ENCODE peak calls at places on chromosomes 12 and 14, in five cellular contexts. P is uterus, D is endodermal cell, K is cardiac fibroblast, S is fibroblast of the aortic adventitia. V is an unnamed sample.

GRCh38 chr12:31368666-31369361 is 42.9 kb upstream of the SINHCAF start:
- DNase-seq in P (no peak), D (peak), K (peak), S (no peak), V (no peak)

GRCh38 chr12:47651368-47652254 is 54.2 kb downstream of the RPAP3 start:
- DNase-seq in P (peak), D (peak), K (peak), S (peak), V (peak)

GRCh38 chr12:52005903-52006703 is 643 bp upstream of the TAMALIN start:
- DNase-seq in P (no peak), D (peak), K (no peak), S (no peak), V (no peak)

GRCh38 chr14:93800038-93800937 is 12.0 kb upstream of the PRIMA1 start:
- DNase-seq in P (no peak), D (no peak), K (peak), S (no peak), V (no peak)

GRCh38 chr12:8560986-8561385 is 20.3 kb upstream of the CLEC4E start:
- DNase-seq in P (no peak), D (no peak), K (no peak), S (no peak), V (no peak)

GRCh38 chr12:20601668-20602280 is 93.4 kb upstream of the SLCO1C1 start:
- DNase-seq in P (no peak), D (no peak), K (peak), S (peak), V (no peak)

GRCh38 chr12:6039894-6040601 is 84.4 kb downstream of the VWF start:
- DNase-seq in P (peak), D (peak), K (peak), S (peak), V (peak)

GRCh38 chr12:31736472-31736871 is 7.7 kb upstream of the AMN1 start:
- DNase-seq in P (peak), D (no peak), K (peak), S (peak), V (peak)

GRCh38 chr12:77133566-77133965 is 68.2 kb upstream of the E2F7 start:
- DNase-seq in P (no peak), D (peak), K (peak), S (peak), V (peak)

GRCh38 chr14:104245075-104245474 is 106.7 kb downstream of the KIF26A start:
- DNase-seq in P (peak), D (no peak), K (no peak), S (no peak), V (no peak)

GRCh38 chr14:57831981-57832380 is 33.9 kb downstream of the SLC35F4 start:
- DNase-seq in P (no peak), D (peak), K (no peak), S (no peak), V (no peak)

GRCh38 chr12:104971276-104971675 is 13.2 kb upstream of the SLC41A2 start:
- DNase-seq in P (no peak), D (no peak), K (peak), S (no peak), V (no peak)

GRCh38 chr12:14367097-14367661 is 1.7 kb downstream of the ATF7IP start:
- DNase-seq in P (no peak), D (no peak), K (peak), S (peak), V (no peak)

GRCh38 chr14:32825058-32825457 is 113.6 kb upstream of the NPAS3 start:
- DNase-seq in P (no peak), D (no peak), K (no peak), S (no peak), V (no peak)

GRCh38 chr12:98551787-98552186 is 36.4 kb downstream of the TMPO start:
- DNase-seq in P (no peak), D (no peak), K (no peak), S (no peak), V (no peak)

GRCh38 chr12:15212877-15213276 is 8.3 kb downstream of the RERG start:
- DNase-seq in P (no peak), D (no peak), K (no peak), S (no peak), V (no peak)

GRCh38 chr12:46468159-46468558 is 95.6 kb upstream of the SLC38A2 start:
- DNase-seq in P (no peak), D (no peak), K (peak), S (no peak), V (no peak)

GRCh38 chr12:111599459-111600295 is 562 bp upstream of the ATXN2 start:
- DNase-seq in P (peak), D (peak), K (peak), S (peak), V (peak)

GRCh38 chr14:104572668-104573067 is 6.9 kb upstream of the C14orf180 start:
- DNase-seq in P (no peak), D (no peak), K (no peak), S (no peak), V (no peak)

GRCh38 chr12:89160716-89161123 is 191.6 kb downstream of the DUSP6 start:
- DNase-seq in P (peak), D (no peak), K (peak), S (peak), V (peak)

GRCh38 chr14:31204593-31205534 is 2.7 kb downstream of the HECTD1 start:
- DNase-seq in P (no peak), D (no peak), K (no peak), S (no peak), V (no peak)

GRCh38 chr14:32077081-32078029 is at the start of gene ARHGAP5:
- DNase-seq in P (no peak), D (peak), K (peak), S (peak), V (peak)

GRCh38 chr14:24609667-24610344 is at the start of gene GZMH:
- DNase-seq in P (no peak), D (no peak), K (no peak), S (no peak), V (peak)

GRCh38 chr14:56794557-56795283 is 15.6 kb downstream of the OTX2 start:
- DNase-seq in P (no peak), D (peak), K (no peak), S (no peak), V (no peak)

GRCh38 chr14:36070056-36071043 is 106.2 kb downstream of the PTCSC3 start:
- DNase-seq in P (no peak), D (peak), K (peak), S (peak), V (peak)
- TF ChIP-seq CTCF in P (no peak), D (peak), K (peak), S (peak), V (peak)

GRCh38 chr12:122168492-122168891 is 5.5 kb downstream of the IL31 start:
- DNase-seq in P (no peak), D (no peak), K (no peak), S (no peak), V (no peak)

GRCh38 chr12:122171399-122171798 is 2.6 kb downstream of the IL31 start:
- DNase-seq in P (no peak), D (no peak), K (no peak), S (no peak), V (no peak)

GRCh38 chr12:122174155-122174845 is at the start of gene IL31:
- DNase-seq in P (no peak), D (no peak), K (no peak), S (no peak), V (peak)

GRCh38 chr12:122167328-122167925 is 6.6 kb downstream of the IL31 start:
- DNase-seq in P (no peak), D (no peak), K (peak), S (no peak), V (no peak)

GRCh38 chr12:122172262-122172939 is 1.6 kb downstream of the IL31 start:
- DNase-seq in P (no peak), D (no peak), K (no peak), S (no peak), V (no peak)
- TF ChIP-seq CTCF in P (no peak), D (no peak), K (no peak), S (no peak), V (no peak)

DNA sequence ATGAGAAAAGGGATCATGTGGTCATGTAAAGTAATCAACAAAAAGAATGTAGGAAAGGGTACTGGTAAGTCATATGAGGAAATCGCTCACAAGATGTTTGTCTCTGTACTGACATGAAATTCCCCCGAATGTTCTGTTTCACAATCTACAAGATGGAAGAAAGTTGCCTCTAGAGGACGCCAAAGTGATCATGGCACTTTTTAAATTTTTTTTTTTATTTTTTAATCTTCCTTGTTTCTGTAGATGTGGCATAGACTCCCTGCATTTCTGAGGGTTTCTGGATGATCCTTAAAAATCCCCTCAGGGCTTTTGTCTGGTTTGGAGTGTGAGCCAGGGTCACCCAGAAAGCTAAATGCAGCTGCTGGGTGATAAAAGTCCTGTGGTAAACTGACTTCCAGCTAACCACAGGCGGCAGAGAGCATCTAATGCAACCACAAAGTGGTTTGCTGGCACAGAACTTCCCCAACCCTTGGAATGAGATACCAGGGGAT is 393.6 kb downstream of the CCDC91 start:
- DNase-seq in P (no peak), D (no peak), K (peak), S (no peak), V (no peak)
- TF ChIP-seq CTCF in P (no peak), D (peak), K (peak), S (no peak), V (peak)

GRCh38 chr12:107092669-107093546 is 441 bp downstream of the CRY1 start:
- DNase-seq in P (no peak), D (peak), K (no peak), S (peak), V (peak)
- TF ChIP-seq CTCF in P (no peak), D (no peak), K (no peak), S (no peak), V (no peak)

DNA sequence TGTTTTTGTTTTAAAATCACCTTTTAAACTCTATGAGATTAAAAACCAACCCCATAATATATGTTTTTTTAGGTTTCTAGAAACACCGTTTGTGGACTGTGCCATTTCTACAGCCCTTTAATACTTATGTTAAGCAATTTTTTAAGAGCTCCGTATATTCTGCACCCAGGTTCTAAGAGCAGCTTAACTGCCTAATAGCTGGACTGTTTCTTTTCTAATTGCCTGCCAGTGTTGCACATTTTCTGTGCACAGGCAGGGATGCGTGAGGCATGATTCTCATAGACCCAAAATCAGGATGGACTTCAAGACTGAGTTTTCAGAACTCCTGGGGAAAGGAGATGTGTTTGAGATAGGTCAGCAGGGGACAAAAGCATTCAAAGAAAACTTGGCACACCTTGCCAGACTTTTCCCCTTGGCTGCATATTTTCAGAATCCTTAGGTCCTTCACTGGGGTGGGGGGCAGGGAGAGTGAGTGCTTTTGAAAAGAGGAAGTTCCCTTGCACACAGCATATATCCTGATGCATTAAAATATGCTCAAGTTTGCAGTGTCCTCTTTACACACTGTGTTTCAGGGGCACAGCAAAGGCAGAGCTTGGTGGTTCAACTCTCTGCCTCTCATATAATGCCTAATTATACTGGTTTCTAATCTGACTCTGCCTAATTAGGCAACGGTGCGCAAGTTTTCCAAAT is 27.9 kb downstream of the TMEM30B start:
- DNase-seq in P (no peak), D (no peak), K (no peak), S (no peak), V (no peak)
- TF ChIP-seq CTCF in P (no peak), D (no peak), K (no peak), S (no peak), V (peak)

DNA sequence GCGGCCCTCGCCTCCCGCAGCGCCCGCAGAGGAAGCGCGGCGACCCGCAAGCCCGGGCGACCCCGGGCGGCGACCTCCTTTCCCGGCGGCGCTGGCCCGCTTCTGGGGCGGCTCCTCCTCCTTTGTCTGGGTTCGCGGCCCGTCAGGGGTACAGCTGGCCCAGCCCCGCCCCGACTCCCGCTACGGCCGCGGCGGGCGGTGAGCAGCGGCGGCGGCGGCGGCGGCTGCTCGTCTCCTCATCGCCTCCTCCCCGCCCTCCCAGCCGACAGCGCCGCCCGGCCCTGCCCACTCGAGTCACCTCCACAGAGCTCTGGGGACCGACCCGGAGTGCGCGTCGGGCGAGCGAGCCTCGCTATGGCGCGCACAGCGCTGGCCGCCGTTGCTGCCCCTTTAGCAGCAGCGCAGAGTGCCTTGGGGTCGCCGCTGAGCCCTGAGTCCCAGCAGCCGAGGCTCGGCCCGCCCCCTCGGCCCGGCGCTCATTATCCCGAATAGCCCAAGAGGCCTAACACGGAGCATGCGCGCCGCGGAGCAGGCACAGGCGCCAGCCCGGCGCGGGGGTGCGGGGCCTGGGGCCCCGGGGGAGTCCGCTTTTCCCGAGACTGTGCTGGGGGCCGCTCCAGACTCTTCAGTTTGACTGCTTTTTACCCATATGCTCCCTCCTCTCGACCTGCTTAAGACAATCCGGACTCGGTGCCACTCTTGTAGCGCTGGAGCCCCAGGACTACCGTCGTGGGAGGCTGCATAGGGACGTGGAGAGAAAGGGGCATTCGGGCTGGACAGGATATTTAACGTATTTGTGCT is at the start of gene SOS2:
- DNase-seq in P (peak), D (peak), K (peak), S (peak), V (peak)
- TF ChIP-seq CTCF in P (peak), D (no peak), K (no peak), S (no peak), V (no peak)

GRCh38 chr12:13209279-13210021 is 12.9 kb downstream of the EMP1 start:
- DNase-seq in P (no peak), D (no peak), K (peak), S (peak), V (no peak)
- TF ChIP-seq CTCF in P (no peak), D (no peak), K (no peak), S (no peak), V (no peak)

GRCh38 chr12:59087077-59087673 is 166.9 kb upstream of the LRIG3 start:
- DNase-seq in P (no peak), D (no peak), K (peak), S (peak), V (no peak)
- TF ChIP-seq CTCF in P (peak), D (peak), K (peak), S (peak), V (no peak)

GRCh38 chr12:11577658-11578260 is 71.7 kb upstream of the ETV6 start:
- DNase-seq in P (no peak), D (no peak), K (peak), S (no peak), V (no peak)
- TF ChIP-seq CTCF in P (no peak), D (peak), K (no peak), S (no peak), V (no peak)